ENCODE peak calls at places on chromosome 11, in ten cellular contexts. U, N, J, W, P, X, E, V, Q and O are unnamed samples.

GRCh38 chr11:134579709-134580634 is 167.9 kb upstream of the B3GAT1 start:
- DNase-seq in E (peak; percentile 66), J (no peak), W (no peak), V (no peak), P (no peak), N (no peak), U (peak; percentile 23), Q (no peak), X (no peak), O (no peak)

GRCh38 chr11:111352235-111352746 is 26.8 kb downstream of the POU2AF1 start:
- DNase-seq in Q (no peak), W (no peak), U (no peak), X (no peak), E (no peak), P (no peak), V (no peak), J (no peak), N (no peak), O (no peak)

GRCh38 chr11:26467506-26467905 is 104.6 kb downstream of the MUC15 start:
- DNase-seq in X (no peak), Q (no peak), P (no peak), W (no peak), J (no peak), V (no peak), E (no peak), N (no peak), U (no peak), O (no peak)

GRCh38 chr11:44427432-44427831 is 117.5 kb upstream of the ALX4 start:
- DNase-seq in N (no peak), W (no peak), Q (peak; percentile 18), X (no peak), J (no peak), U (no peak), V (no peak), P (no peak), E (peak; percentile 16), O (no peak)

GRCh38 chr11:67416416-67417335 is 1.2 kb downstream of the CARNS1 start:
- DNase-seq in E (no peak), N (peak; percentile 44), X (peak; percentile 35), V (peak; percentile 24), Q (no peak), P (no peak), J (no peak), U (peak; percentile 58), W (no peak), O (peak; percentile 41)

GRCh38 chr11:1564535-1565172 is 7.4 kb downstream of the DUSP8 start:
- DNase-seq in X (peak; percentile 79), W (peak; percentile 89), J (no peak), P (no peak), V (no peak), U (no peak), N (no peak), E (no peak), Q (peak; percentile 67), O (peak; percentile 67)

GRCh38 chr11:36818410-36818809 is 220.4 kb upstream of the RAG2 start:
- DNase-seq in U (no peak), Q (no peak), E (no peak), J (no peak), W (no peak), N (no peak), V (no peak), P (no peak), X (no peak), O (no peak)

GRCh38 chr11:130873766-130874165 is 42.5 kb downstream of the SNX19 start:
- DNase-seq in Q (no peak), E (no peak), J (no peak), W (no peak), N (no peak), P (no peak), U (no peak), X (no peak), V (no peak), O (no peak)

GRCh38 chr11:123316003-123316402 is 114.1 kb upstream of the GRAMD1B start:
- DNase-seq in P (no peak), N (no peak), X (peak; percentile 76), U (no peak), W (no peak), J (no peak), Q (no peak), E (no peak), V (no peak), O (no peak)

GRCh38 chr11:73350908-73351636 is 25.1 kb upstream of the RELT start:
- DNase-seq in P (peak; percentile 92), W (no peak), N (no peak), V (peak; percentile 49), J (no peak), Q (peak; percentile 35), U (peak; percentile 60), E (no peak), X (peak; percentile 86), O (no peak)

GRCh38 chr11:123653997-123654565 is 343 bp downstream of the SCN3B start:
- DNase-seq in P (peak; percentile 35), E (no peak), V (no peak), U (peak; percentile 33), Q (peak; percentile 39), J (no peak), W (peak; percentile 81), N (peak; percentile 21), X (peak; percentile 51), O (no peak)

GRCh38 chr11:117871160-117871559 is 5.3 kb downstream of the FXYD6 start:
- DNase-seq in W (no peak), U (peak; percentile 23), V (no peak), E (no peak), N (no peak), P (no peak), J (no peak), X (no peak), Q (no peak), O (no peak)

GRCh38 chr11:117873828-117874125 is 2.7 kb downstream of the FXYD6 start:
- DNase-seq in V (no peak), E (peak; percentile 47), P (no peak), J (no peak), X (no peak), W (no peak), U (no peak), Q (no peak), N (no peak), O (no peak)

GRCh38 chr11:117872962-117873827 is 3.3 kb downstream of the FXYD6 start:
- DNase-seq in J (no peak), E (peak; percentile 47), V (no peak), W (no peak), Q (no peak), P (no peak), X (no peak), N (no peak), U (no peak), O (no peak)

GRCh38 chr11:117871784-117872183 is 4.7 kb downstream of the FXYD6 start:
- DNase-seq in W (no peak), U (peak; percentile 25), N (no peak), E (no peak), Q (no peak), X (no peak), P (no peak), V (no peak), J (no peak), O (no peak)

GRCh38 chr11:117872420-117872961 is 4.0 kb downstream of the FXYD6 start:
- DNase-seq in J (no peak), U (no peak), X (no peak), P (no peak), N (no peak), E (peak; percentile 69), V (no peak), W (no peak), Q (no peak), O (no peak)
- H3K4me3 ChIP-seq in J (no peak overlapping the region), U (no peak overlapping the region), X (no peak overlapping the region), P (no peak overlapping the region), N (no peak overlapping the region), E (no peak overlapping the region), V (no peak overlapping the region), W (no peak overlapping the region), Q (no peak overlapping the region), O (no peak overlapping the region)

GRCh38 chr11:69086152-69086551 is 37.4 kb downstream of the TPCN2 start:
- DNase-seq in Q (no peak), N (no peak), W (no peak), P (no peak), E (no peak), J (no peak), U (no peak), V (peak; percentile 29), X (no peak), O (no peak)
- TF ChIP-seq CTCF in Q (no peak), N (peak; percentile 18), W (no peak), P (no peak), E (no peak), J (no peak), U (no peak), V (no peak), X (peak; percentile 11), O (no peak)

GRCh38 chr11:9090488-9091043 is 833 bp downstream of the SCUBE2 start:
- DNase-seq in P (no peak), E (no peak), Q (no peak), V (no peak), N (no peak), J (no peak), W (no peak), U (no peak), X (peak; percentile 18), O (no peak)
- H3K27ac ChIP-seq in P (peak overlapping the region; percentile 85), E (no peak overlapping the region), Q (no peak overlapping the region), V (no peak overlapping the region), N (peak overlapping the region; percentile 67), J (no peak overlapping the region), W (no peak overlapping the region), U (no peak overlapping the region), X (no peak overlapping the region), O (no peak overlapping the region)

GRCh38 chr11:118002010-118002540 is 15.9 kb downstream of the IL10RA start:
- DNase-seq in Q (no peak), P (no peak), W (no peak), N (no peak), V (no peak), X (no peak), U (no peak), J (no peak), E (no peak), O (no peak)

GRCh38 chr11:118003456-118003855 is 17.3 kb downstream of the IL10RA start:
- DNase-seq in N (no peak), X (no peak), Q (no peak), U (no peak), V (no peak), P (no peak), E (no peak), J (no peak), W (no peak), O (no peak)

GRCh38 chr11:118001494-118001971 is 15.3 kb downstream of the IL10RA start:
- DNase-seq in X (no peak), P (no peak), W (no peak), E (peak; percentile 7), J (no peak), V (no peak), Q (no peak), N (no peak), U (no peak), O (no peak)

GRCh38 chr11:118002541-118003019 is 16.4 kb downstream of the IL10RA start:
- DNase-seq in W (no peak), P (no peak), E (no peak), J (no peak), U (peak; percentile 41), V (no peak), N (no peak), X (peak; percentile 89), Q (peak; percentile 47), O (no peak)

DNA sequence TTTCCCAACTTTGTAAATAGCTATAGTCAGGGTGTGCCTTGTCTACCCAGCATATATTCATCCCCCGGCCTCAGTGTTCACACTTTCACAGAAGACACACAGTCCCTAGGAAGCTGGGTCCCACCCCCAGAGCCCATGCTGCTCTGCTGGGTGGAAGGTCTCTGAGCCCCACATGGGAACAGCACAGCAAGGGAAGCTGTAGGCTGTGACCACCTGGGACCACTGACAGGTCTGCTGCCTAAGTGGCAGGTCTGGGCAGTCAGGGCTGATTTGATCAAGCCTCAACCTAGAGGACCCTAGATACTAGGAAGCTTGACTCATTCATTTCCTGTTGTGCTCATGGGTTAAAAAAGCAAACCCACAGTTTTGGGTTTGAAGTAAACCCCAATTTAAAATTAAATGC is 16.8 kb downstream of the IL10RA start:
- DNase-seq in N (no peak), J (no peak), X (no peak), E (no peak), P (no peak), Q (no peak), U (no peak), W (no peak), V (no peak), O (no peak)
- H3K4me3 ChIP-seq in N (no peak overlapping the region), J (no peak overlapping the region), X (no peak overlapping the region), E (no peak overlapping the region), P (no peak overlapping the region), Q (no peak overlapping the region), U (no peak overlapping the region), W (no peak overlapping the region), V (no peak overlapping the region), O (no peak overlapping the region)